ENCODE peak calls at places on chromosome 12, in five cellular contexts. One of them, this sample, is unnamed.
A peak's percentile ranks its signal among the peaks of the same experiment; 100 is the strongest.

GRCh38 chr12:69456239-69456638 is 13.9 kb upstream of the FRS2 start:
- DNase-seq in IMR-90: no peak
- DNase-seq in H1: no peak
- DNase-seq in A549: no peak
- DNase-seq in HCT116: no peak
- DNase-seq in this sample: no peak

GRCh38 chr12:2682301-2683282 is 112.2 kb upstream of the FKBP4 start:
- DNase-seq in HCT116: peak; percentile 26
- DNase-seq in H1: no peak
- DNase-seq in A549: peak; percentile 68
- DNase-seq in IMR-90: peak; percentile 54
- DNase-seq in this sample: no peak

GRCh38 chr12:121776190-121777098 is 17.0 kb downstream of the RHOF start:
- DNase-seq in H1: peak; percentile 99
- DNase-seq in A549: peak; percentile 81
- DNase-seq in HCT116: no peak
- DNase-seq in IMR-90: peak; percentile 44
- DNase-seq in this sample: no peak

GRCh38 chr12:90854136-90854689 is 100.8 kb downstream of the CCER1 start:
- DNase-seq in H1: no peak
- DNase-seq in IMR-90: peak; percentile 63
- DNase-seq in HCT116: peak; percentile 36
- DNase-seq in A549: peak; percentile 60
- DNase-seq in this sample: no peak

GRCh38 chr12:127723236-127723635 is 543.7 kb upstream of the TMEM132C start:
- DNase-seq in HCT116: no peak
- DNase-seq in IMR-90: no peak
- DNase-seq in H1: no peak
- DNase-seq in A549: no peak
- DNase-seq in this sample: no peak

GRCh38 chr12:122001379-122002209 is 20.1 kb upstream of the BCL7A start:
- DNase-seq in A549: no peak
- DNase-seq in HCT116: no peak
- DNase-seq in H1: no peak
- DNase-seq in IMR-90: no peak
- DNase-seq in this sample: no peak

GRCh38 chr12:42129595-42130204 is 15.0 kb downstream of the GXYLT1 start:
- DNase-seq in IMR-90: peak; percentile 80
- DNase-seq in H1: no peak
- DNase-seq in A549: peak; percentile 78
- DNase-seq in HCT116: peak; percentile 61
- DNase-seq in this sample: no peak

GRCh38 chr12:65122661-65123060 is 1.6 kb upstream of the WIF1 start:
- DNase-seq in H1: no peak
- DNase-seq in HCT116: no peak
- DNase-seq in IMR-90: no peak
- DNase-seq in A549: no peak
- DNase-seq in this sample: no peak

GRCh38 chr12:96578526-96579125 is 89.2 kb downstream of the CFAP54 start:
- DNase-seq in A549: peak; percentile 66
- DNase-seq in H1: no peak
- DNase-seq in HCT116: peak; percentile 54
- DNase-seq in IMR-90: peak; percentile 64
- DNase-seq in this sample: peak; percentile 57

GRCh38 chr12:575129-575502 is 88.1 kb downstream of the NINJ2 start:
- DNase-seq in H1: no peak
- DNase-seq in IMR-90: no peak
- DNase-seq in A549: no peak
- DNase-seq in HCT116: no peak
- DNase-seq in this sample: no peak

GRCh38 chr12:70830221-70831061 is 90.1 kb downstream of the PTPRR start:
- DNase-seq in H1: no peak
- DNase-seq in IMR-90: no peak
- DNase-seq in A549: no peak
- DNase-seq in HCT116: no peak
- DNase-seq in this sample: no peak

GRCh38 chr12:92485356-92486348 is 217.1 kb upstream of the PLEKHG7 start:
- DNase-seq in IMR-90: no peak
- DNase-seq in HCT116: no peak
- DNase-seq in H1: no peak
- DNase-seq in A549: no peak
- DNase-seq in this sample: no peak

GRCh38 chr12:5556946-5557673 is 125.2 kb downstream of the NTF3 start:
- DNase-seq in H1: no peak
- DNase-seq in HCT116: no peak
- DNase-seq in IMR-90: no peak
- DNase-seq in A549: no peak
- DNase-seq in this sample: no peak

GRCh38 chr12:26654623-26655022 is 178.4 kb downstream of the ITPR2 start:
- DNase-seq in H1: no peak
- DNase-seq in HCT116: no peak
- DNase-seq in A549: no peak
- DNase-seq in IMR-90: no peak
- DNase-seq in this sample: no peak

GRCh38 chr12:88553941-88554658 is 26.2 kb downstream of the KITLG start:
- DNase-seq in IMR-90: peak; percentile 64
- DNase-seq in H1: no peak
- DNase-seq in HCT116: peak; percentile 49
- DNase-seq in A549: peak; percentile 74
- DNase-seq in this sample: no peak

GRCh38 chr12:129193263-129193871 is 340.1 kb downstream of the GLT1D1 start:
- DNase-seq in H1: peak; percentile 85
- DNase-seq in IMR-90: no peak
- DNase-seq in A549: peak; percentile 29
- DNase-seq in HCT116: no peak
- DNase-seq in this sample: no peak

GRCh38 chr12:114812858-114813761 is 129.1 kb upstream of the TBX3 start:
- DNase-seq in A549: peak; percentile 43
- DNase-seq in H1: no peak
- DNase-seq in HCT116: no peak
- DNase-seq in IMR-90: peak; percentile 74
- DNase-seq in this sample: no peak

GRCh38 chr12:47422656-47423055 is 283.2 kb downstream of the RPAP3 start:
- DNase-seq in IMR-90: peak; percentile 50
- DNase-seq in A549: no peak
- DNase-seq in HCT116: no peak
- DNase-seq in H1: no peak
- DNase-seq in this sample: no peak

GRCh38 chr12:57846577-57847319 is at the start of gene CTDSP2:
- DNase-seq in A549: peak; percentile 99
- DNase-seq in IMR-90: peak; percentile 98
- DNase-seq in HCT116: peak; percentile 96
- DNase-seq in H1: peak; percentile 100
- DNase-seq in this sample: peak; percentile 61

GRCh38 chr12:57848208-57848607 is 1.7 kb upstream of the CTDSP2 start:
- DNase-seq in A549: no peak
- DNase-seq in H1: no peak
- DNase-seq in IMR-90: no peak
- DNase-seq in HCT116: no peak
- DNase-seq in this sample: no peak

GRCh38 chr12:57844725-57845477 is 1.6 kb downstream of the CTDSP2 start:
- DNase-seq in IMR-90: peak; percentile 86
- DNase-seq in H1: no peak
- DNase-seq in HCT116: peak; percentile 23
- DNase-seq in A549: peak; percentile 82
- DNase-seq in this sample: no peak

GRCh38 chr12:57846285-57846576 is 298 bp downstream of the CTDSP2 start:
- DNase-seq in IMR-90: no peak
- DNase-seq in A549: no peak
- DNase-seq in H1: no peak
- DNase-seq in HCT116: no peak
- DNase-seq in this sample: no peak

DNA sequence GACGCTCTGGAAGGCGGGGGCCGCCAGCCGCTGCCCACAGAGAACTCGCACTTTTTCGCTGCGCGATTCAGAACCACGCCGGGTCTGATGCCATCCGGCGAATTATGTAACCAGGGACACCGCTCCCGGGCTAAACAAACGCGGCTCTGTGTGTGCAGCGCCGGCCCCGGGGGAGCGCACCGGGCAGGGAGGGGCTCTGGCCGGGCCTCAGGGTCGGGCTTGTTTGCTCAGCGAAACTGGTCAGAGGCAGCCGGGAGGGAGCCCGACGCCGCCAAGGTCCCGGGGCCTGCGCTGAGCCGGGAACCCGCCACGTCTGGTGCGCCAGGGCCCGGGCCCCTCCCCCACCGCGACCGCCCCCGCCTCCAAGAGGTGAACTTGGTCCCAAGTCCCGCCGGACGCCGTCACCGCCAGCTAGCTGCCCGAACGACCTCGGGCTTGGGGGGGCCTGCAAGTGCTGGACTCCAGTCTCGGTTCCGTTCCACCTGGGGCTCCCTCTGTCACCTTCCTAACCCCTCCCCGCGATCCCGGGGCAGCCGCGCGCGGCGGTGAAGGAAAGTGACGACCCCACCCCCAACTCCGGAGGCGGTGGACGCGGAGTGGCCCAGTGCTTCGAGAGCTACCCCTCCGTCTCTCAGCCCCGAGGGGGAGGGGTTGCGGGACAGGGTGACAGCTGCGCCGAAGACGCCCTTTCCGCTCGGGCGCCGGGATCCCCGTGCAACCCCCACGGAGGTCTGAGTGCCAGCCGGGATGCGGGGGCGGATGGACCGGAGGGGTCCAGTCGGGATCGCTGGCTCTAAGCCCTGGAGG is 848 bp downstream of the CTDSP2 start:
- DNase-seq in HCT116: no peak
- DNase-seq in A549: peak; percentile 63
- DNase-seq in H1: peak; percentile 79
- DNase-seq in IMR-90: no peak
- DNase-seq in this sample: no peak
- TF ChIP-seq CEBPB in HCT116: no peak
- TF ChIP-seq CEBPB in A549: no peak
- TF ChIP-seq CEBPB in H1: no peak
- TF ChIP-seq CEBPB in IMR-90: no peak
- TF ChIP-seq CEBPB in this sample: no peak

GRCh38 chr12:15728118-15728598 is 61.0 kb downstream of the EPS8 start:
- DNase-seq in HCT116: peak; percentile 28
- DNase-seq in IMR-90: peak; percentile 80
- DNase-seq in A549: peak; percentile 69
- DNase-seq in H1: no peak
- DNase-seq in this sample: no peak
- TF ChIP-seq CEBPB in HCT116: no peak
- TF ChIP-seq CEBPB in IMR-90: peak; percentile 23
- TF ChIP-seq CEBPB in A549: no peak
- TF ChIP-seq CEBPB in H1: no peak
- TF ChIP-seq CEBPB in this sample: no peak

GRCh38 chr12:62003217-62003616 is 257.0 kb upstream of the USP15 start:
- DNase-seq in IMR-90: no peak
- DNase-seq in H1: no peak
- DNase-seq in A549: no peak
- DNase-seq in HCT116: no peak
- DNase-seq in this sample: no peak

GRCh38 chr12:62005615-62006014 is 254.6 kb upstream of the USP15 start:
- DNase-seq in A549: no peak
- DNase-seq in HCT116: no peak
- DNase-seq in IMR-90: no peak
- DNase-seq in H1: no peak
- DNase-seq in this sample: no peak

GRCh38 chr12:62009445-62009844 is 250.8 kb upstream of the USP15 start:
- DNase-seq in H1: no peak
- DNase-seq in HCT116: no peak
- DNase-seq in A549: no peak
- DNase-seq in IMR-90: no peak
- DNase-seq in this sample: no peak

GRCh38 chr12:62008703-62009102 is 251.5 kb upstream of the USP15 start:
- DNase-seq in IMR-90: no peak
- DNase-seq in A549: no peak
- DNase-seq in HCT116: no peak
- DNase-seq in H1: no peak
- DNase-seq in this sample: no peak

GRCh38 chr12:62006076-62006732 is 254.0 kb upstream of the USP15 start:
- DNase-seq in IMR-90: peak; percentile 36
- DNase-seq in A549: peak; percentile 61
- DNase-seq in H1: no peak
- DNase-seq in HCT116: peak; percentile 45
- DNase-seq in this sample: no peak
- TF ChIP-seq CEBPB in IMR-90: peak; percentile 34
- TF ChIP-seq CEBPB in A549: peak; percentile 73
- TF ChIP-seq CEBPB in H1: peak; percentile 74
- TF ChIP-seq CEBPB in HCT116: no peak
- TF ChIP-seq CEBPB in this sample: no peak

GRCh38 chr12:52670506-52670905 is 9.7 kb downstream of the KRT1 start:
- DNase-seq in HCT116: no peak
- DNase-seq in A549: no peak
- DNase-seq in H1: no peak
- DNase-seq in IMR-90: no peak
- DNase-seq in this sample: no peak

GRCh38 chr12:52670961-52671360 is 9.2 kb downstream of the KRT1 start:
- DNase-seq in A549: no peak
- DNase-seq in H1: no peak
- DNase-seq in IMR-90: no peak
- DNase-seq in HCT116: no peak
- DNase-seq in this sample: no peak

GRCh38 chr12:52669426-52669825 is 10.8 kb downstream of the KRT1 start:
- DNase-seq in H1: no peak
- DNase-seq in IMR-90: no peak
- DNase-seq in A549: no peak
- DNase-seq in HCT116: no peak
- DNase-seq in this sample: no peak

GRCh38 chr12:52667931-52668330 is 12.3 kb downstream of the KRT1 start:
- DNase-seq in IMR-90: no peak
- DNase-seq in A549: no peak
- DNase-seq in H1: no peak
- DNase-seq in HCT116: no peak
- DNase-seq in this sample: no peak

GRCh38 chr12:52667509-52667908 is 12.7 kb downstream of the KRT1 start:
- DNase-seq in HCT116: no peak
- DNase-seq in A549: peak; percentile 33
- DNase-seq in IMR-90: no peak
- DNase-seq in H1: no peak
- DNase-seq in this sample: no peak
- TF ChIP-seq CEBPB in HCT116: no peak
- TF ChIP-seq CEBPB in A549: no peak
- TF ChIP-seq CEBPB in IMR-90: no peak
- TF ChIP-seq CEBPB in H1: no peak
- TF ChIP-seq CEBPB in this sample: no peak

GRCh38 chr12:10709808-10710207 is 13.3 kb downstream of the YBX3 start:
- DNase-seq in A549: no peak
- DNase-seq in HCT116: no peak
- DNase-seq in IMR-90: no peak
- DNase-seq in H1: no peak
- DNase-seq in this sample: no peak

GRCh38 chr12:10701226-10701681 is 21.9 kb downstream of the YBX3 start:
- DNase-seq in IMR-90: no peak
- DNase-seq in HCT116: no peak
- DNase-seq in A549: no peak
- DNase-seq in H1: no peak
- DNase-seq in this sample: no peak

GRCh38 chr12:10701843-10702242 is 21.3 kb downstream of the YBX3 start:
- DNase-seq in A549: no peak
- DNase-seq in HCT116: no peak
- DNase-seq in H1: no peak
- DNase-seq in IMR-90: no peak
- DNase-seq in this sample: no peak

GRCh38 chr12:10708862-10709261 is 14.3 kb downstream of the YBX3 start:
- DNase-seq in H1: no peak
- DNase-seq in IMR-90: no peak
- DNase-seq in HCT116: no peak
- DNase-seq in A549: no peak
- DNase-seq in this sample: no peak

GRCh38 chr12:10705655-10706054 is 17.5 kb downstream of the YBX3 start:
- DNase-seq in IMR-90: peak; percentile 55
- DNase-seq in A549: no peak
- DNase-seq in H1: no peak
- DNase-seq in HCT116: no peak
- DNase-seq in this sample: no peak
- TF ChIP-seq CEBPB in IMR-90: no peak
- TF ChIP-seq CEBPB in A549: no peak
- TF ChIP-seq CEBPB in H1: no peak
- TF ChIP-seq CEBPB in HCT116: no peak
- TF ChIP-seq CEBPB in this sample: no peak

This sample was measured in GM12878.